ENCODE peak calls at places on chromosomes 5 and 9, in seven cellular contexts. N is testis, K is PC-3, P is PC-9, X is MM.1S, V is left lung, A is AG09309. T is an unnamed sample.

GRCh38 chr5:59065551-59065950 is 482.7 kb downstream of the RAB3C start:
- DNase-seq in K (peak; percentile 73), A (peak; percentile 29), N (no peak), P (no peak), V (no peak), X (no peak), T (no peak)

GRCh38 chr5:111997308-111998159 is 240.5 kb upstream of the NREP start:
- DNase-seq in V (peak; percentile 72), P (no peak), K (peak; percentile 96), X (no peak), A (peak; percentile 100), N (no peak), T (peak; percentile 100)

GRCh38 chr5:665541-665955 is 27.6 kb downstream of the TPPP start:
- DNase-seq in K (no peak), P (no peak), X (no peak), A (no peak), N (no peak), V (peak; percentile 22), T (no peak)

GRCh38 chr9:107810493-107810931 is 320.9 kb upstream of the KLF4 start:
- DNase-seq in N (no peak), A (no peak), K (peak; percentile 29), V (peak; percentile 34), X (no peak), P (no peak), T (no peak)

GRCh38 chr9:90256345-90256744 is 386.3 kb downstream of the DIRAS2 start:
- DNase-seq in A (no peak), X (no peak), P (no peak), N (no peak), K (no peak), V (no peak), T (no peak)

GRCh38 chr5:115366223-115366622 is 69.8 kb upstream of the CCDC112 start:
- DNase-seq in X (no peak), K (peak; percentile 81), V (no peak), A (peak; percentile 84), P (peak; percentile 97), N (no peak), T (peak; percentile 95)

GRCh38 chr9:93096131-93096802 is at the start of gene CARD19:
- DNase-seq in N (peak; percentile 66), K (peak; percentile 35), P (no peak), V (peak; percentile 76), X (peak; percentile 48), A (no peak), T (no peak)

GRCh38 chr5:96572864-96573512 is 89.2 kb upstream of the CAST start:
- DNase-seq in X (no peak), A (peak; percentile 73), K (peak; percentile 93), P (peak; percentile 86), V (no peak), N (no peak), T (peak; percentile 85)

GRCh38 chr5:77145666-77146065 is 58.6 kb upstream of the ZBED3 start:
- DNase-seq in X (no peak), K (peak; percentile 52), A (peak; percentile 17), V (no peak), P (no peak), N (no peak), T (no peak)

GRCh38 chr9:88536951-88537742 is 2.2 kb downstream of the NXNL2 start:
- DNase-seq in N (peak; percentile 42), K (no peak), P (no peak), X (no peak), V (no peak), A (no peak), T (no peak)

GRCh38 chr5:66209794-66210193 is 65.7 kb downstream of the SREK1 start:
- DNase-seq in X (no peak), K (no peak), V (no peak), A (no peak), N (peak; percentile 57), P (no peak), T (no peak)

GRCh38 chr5:109830955-109831502 is 141.3 kb downstream of the MAN2A1 start:
- DNase-seq in V (no peak), A (no peak), P (no peak), K (peak; percentile 87), X (no peak), N (no peak), T (no peak)

GRCh38 chr5:25823330-25823873 is 1178.6 kb upstream of the CDH10 start:
- DNase-seq in P (no peak), X (no peak), N (no peak), A (no peak), V (no peak), K (no peak), T (no peak)

GRCh38 chr5:96778409-96778808 is 29.3 kb downstream of the ERAP1 start:
- DNase-seq in X (no peak), V (no peak), K (no peak), P (no peak), A (no peak), N (peak; percentile 72), T (no peak)

GRCh38 chr5:75710630-75711029 is 6.6 kb downstream of the POC5 start:
- DNase-seq in X (no peak), A (no peak), V (no peak), N (no peak), K (no peak), P (no peak), T (no peak)

GRCh38 chr5:107469485-107469884 is 201.3 kb downstream of the EFNA5 start:
- DNase-seq in K (peak; percentile 86), V (no peak), A (peak; percentile 70), X (no peak), P (peak; percentile 98), N (no peak), T (peak; percentile 52)

GRCh38 chr5:113425909-113426308 is 8.9 kb downstream of the TSSK1B start:
- DNase-seq in A (no peak), V (no peak), K (no peak), X (no peak), P (no peak), N (no peak), T (no peak)

GRCh38 chr5:12237837-12238575 is 333.8 kb upstream of the CTNND2 start:
- DNase-seq in K (no peak), N (no peak), A (no peak), P (no peak), V (no peak), X (no peak), T (no peak)

GRCh38 chr9:86749530-86750275 is 197.6 kb downstream of the GAS1 start:
- DNase-seq in K (no peak), N (no peak), P (no peak), V (no peak), X (no peak), A (no peak), T (no peak)

GRCh38 chr5:80781356-80781755 is 126.6 kb upstream of the DHFR start:
- DNase-seq in X (no peak), N (no peak), K (peak; percentile 60), P (no peak), A (peak; percentile 8), V (no peak), T (no peak)

GRCh38 chr9:109923371-109923770 is 143.4 kb downstream of the PALM2AKAP2 start:
- DNase-seq in X (no peak), K (peak; percentile 40), P (no peak), V (no peak), N (no peak), A (no peak), T (no peak)

GRCh38 chr9:33288828-33289483 is 1.4 kb upstream of the NFX1 start:
- DNase-seq in K (no peak), A (no peak), P (no peak), N (no peak), X (no peak), V (peak; percentile 35), T (no peak)

GRCh38 chr9:23551171-23551795 is 274.8 kb downstream of the ELAVL2 start:
- DNase-seq in P (no peak), N (no peak), X (no peak), V (no peak), K (no peak), A (no peak), T (no peak)

GRCh38 chr9:132538071-132538470 is 44.3 kb upstream of the BARHL1 start:
- DNase-seq in A (no peak), V (no peak), X (no peak), N (peak; percentile 78), K (no peak), P (no peak), T (no peak)

GRCh38 chr5:164301136-164301535 is 795.7 kb downstream of the MAT2B start:
- DNase-seq in P (no peak), K (no peak), A (no peak), V (no peak), N (no peak), X (no peak), T (no peak)

GRCh38 chr5:172644711-172645110 is 3.6 kb downstream of the NEURL1B start:
- DNase-seq in X (no peak), P (no peak), K (no peak), N (no peak), V (no peak), A (no peak), T (no peak)
- H3K4me3 ChIP-seq in X (no peak overlapping the region), P (no peak overlapping the region), K (no peak overlapping the region), N (no peak overlapping the region), V (no peak overlapping the region), A (no peak overlapping the region), T (no peak overlapping the region)

GRCh38 chr9:117160254-117160653 is 254.6 kb downstream of the ASTN2 start:
- DNase-seq in N (no peak), P (no peak), A (no peak), K (no peak), X (no peak), V (no peak), T (no peak)
- TF ChIP-seq CTCF in N (no peak), P (peak; percentile 20), A (no peak), K (no peak), X (no peak), V (no peak), T (peak; percentile 21)

GRCh38 chr9:36492849-36493248 is 79.8 kb upstream of the MELK start:
- DNase-seq in V (no peak), P (no peak), X (no peak), A (no peak), N (no peak), K (no peak), T (peak; percentile 9)
- H3K4me3 ChIP-seq in V (no peak overlapping the region), P (no peak overlapping the region), X (no peak overlapping the region), A (no peak overlapping the region), N (no peak overlapping the region), K (no peak overlapping the region), T (no peak overlapping the region)

GRCh38 chr5:57094753-57095683 is 78.8 kb upstream of the GPBP1 start:
- DNase-seq in N (peak; percentile 70), X (no peak), V (no peak), A (no peak), P (peak; percentile 58), K (peak; percentile 13), T (no peak)
- TF ChIP-seq CTCF in N (no peak), X (peak; percentile 23), V (no peak), A (peak; percentile 27), P (peak; percentile 59), K (peak; percentile 32), T (no peak)